ENCODE peak calls at places on chromosomes 1 and 21, in seven cellular contexts. T is astrocyte, G is BJ, R is osteoblast, O is K562, N is NB4, C is fibroblast of mammary gland. W is an unnamed sample.

GRCh38 chr1:34378968-34379729 is 202.4 kb downstream of the C1orf94 start:
- DNase-seq in O (peak; percentile 82), R (no peak), N (no peak), T (peak; percentile 41), C (peak; percentile 16), G (no peak), W (no peak)

GRCh38 chr1:4081806-4082645 is 182.0 kb upstream of the C1orf174 start:
- DNase-seq in R (peak; percentile 74), N (no peak), O (no peak), G (no peak), T (no peak), C (no peak), W (no peak)

GRCh38 chr21:29413683-29414082 is 115.0 kb downstream of the BACH1 start:
- DNase-seq in T (no peak), N (no peak), C (no peak), G (no peak), R (no peak), O (no peak), W (no peak)

GRCh38 chr1:151612506-151613274 is 840 bp downstream of the SNX27 start:
- DNase-seq in T (peak; percentile 14), C (peak; percentile 22), O (peak; percentile 40), R (peak; percentile 82), G (no peak), N (peak; percentile 64), W (no peak)

GRCh38 chr1:201376464-201377374 is 761 bp downstream of the TNNT2 start:
- DNase-seq in T (peak; percentile 16), N (peak; percentile 36), G (peak; percentile 2), R (peak; percentile 94), C (peak; percentile 33), O (peak; percentile 67), W (no peak)

GRCh38 chr1:54480201-54480848 is 67.7 kb upstream of the ACOT11 start:
- DNase-seq in C (no peak), R (peak; percentile 22), N (peak; percentile 67), O (peak; percentile 62), T (no peak), G (no peak), W (no peak)

GRCh38 chr1:247054992-247055415 is 23.6 kb downstream of the ZNF670 start:
- DNase-seq in C (peak; percentile 70), N (no peak), T (peak; percentile 57), G (no peak), O (peak; percentile 76), R (no peak), W (no peak)

GRCh38 chr21:29238967-29239289 is 59.8 kb upstream of the BACH1 start:
- DNase-seq in T (peak; percentile 73), N (no peak), G (no peak), R (no peak), C (peak; percentile 75), O (peak; percentile 64), W (no peak)

GRCh38 chr1:102851616-102852015 is 256.7 kb downstream of the COL11A1 start:
- DNase-seq in C (no peak), G (no peak), N (no peak), O (no peak), R (no peak), T (no peak), W (no peak)

GRCh38 chr1:66696771-66697170 is 55.5 kb upstream of the DYNLT5 start:
- DNase-seq in N (no peak), O (no peak), C (no peak), G (no peak), T (no peak), R (no peak), W (no peak)

GRCh38 chr21:42088148-42088547 is 17.0 kb downstream of the UMODL1 start:
- DNase-seq in O (no peak), C (no peak), G (no peak), N (no peak), R (no peak), T (no peak), W (no peak)
- H3K4me3 ChIP-seq in O (no peak overlapping the region), C (no peak overlapping the region), G (no peak overlapping the region), N (no peak overlapping the region), R (no peak overlapping the region), T (no peak overlapping the region), W (no peak overlapping the region)

GRCh38 chr1:74356493-74356892 is 121.3 kb downstream of the TNNI3K start:
- DNase-seq in T (peak; percentile 19), G (no peak), C (no peak), R (no peak), O (no peak), N (no peak), W (no peak)
- TF ChIP-seq CTCF in T (no peak), G (no peak), C (no peak), R (no peak), O (no peak), N (no peak), W (no peak)

DNA sequence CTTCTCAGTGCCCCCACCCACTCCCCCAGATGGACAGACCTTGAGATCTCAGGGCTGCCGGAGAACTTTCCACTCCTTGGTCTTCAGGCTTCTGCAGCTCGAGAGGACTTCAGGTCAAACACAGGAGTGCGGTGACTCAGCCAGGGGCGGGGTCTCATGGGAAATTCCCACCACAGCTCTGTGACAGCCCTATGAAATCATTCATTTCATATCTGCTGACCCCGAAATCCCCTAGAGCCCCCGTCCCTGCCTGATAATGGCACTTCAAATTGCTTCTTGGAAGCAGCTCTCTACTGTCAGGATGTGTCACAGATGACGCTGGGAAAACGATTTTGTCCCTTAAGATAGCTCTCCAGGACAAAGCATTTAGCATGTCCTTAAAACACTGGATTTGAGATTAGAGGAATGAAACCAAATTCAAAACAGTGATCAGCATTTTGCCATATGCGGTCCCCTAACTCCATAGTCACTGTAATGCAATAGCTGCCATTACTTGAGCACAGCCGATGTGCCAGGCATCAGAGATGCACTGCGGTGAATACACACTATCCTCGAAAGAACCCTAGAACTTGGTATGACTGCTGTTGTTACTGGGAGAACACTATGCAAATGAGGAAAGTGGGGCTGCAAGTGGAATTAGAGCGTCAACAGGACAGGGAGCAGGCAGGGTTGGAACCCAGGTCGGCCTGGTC is at the start of gene TNFRSF9:
- DNase-seq in G (no peak), O (peak; percentile 75), C (peak; percentile 60), N (peak; percentile 72), T (peak; percentile 61), R (no peak), W (no peak)
- H3K4me3 ChIP-seq in G (no peak within 1 kb of the TSS), O (no peak within 1 kb of the TSS), C (no peak within 1 kb of the TSS), N (no peak within 1 kb of the TSS), T (no peak within 1 kb of the TSS), R (no peak within 1 kb of the TSS), W (no peak within 1 kb of the TSS)

DNA sequence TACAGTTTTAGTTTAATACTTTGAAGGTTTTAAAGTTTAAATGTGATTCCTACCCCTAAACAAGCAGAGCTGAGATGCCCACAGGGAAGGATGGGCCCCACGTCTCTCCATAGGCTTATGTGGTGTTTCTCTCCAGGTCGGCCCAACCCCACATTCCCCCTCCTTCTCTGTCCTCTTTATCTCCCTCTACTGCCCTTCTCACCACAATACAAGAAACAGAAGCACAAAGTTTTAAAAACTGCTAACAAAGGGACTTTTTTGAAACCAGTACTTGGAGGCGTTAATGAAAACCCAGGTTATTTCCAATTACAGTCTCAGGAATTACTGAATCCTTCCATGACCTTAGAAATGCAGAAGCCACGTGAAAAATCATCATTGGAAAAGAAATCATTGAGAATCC is 324.0 kb downstream of the NTNG1 start:
- DNase-seq in O (no peak), R (no peak), G (no peak), T (no peak), N (no peak), C (no peak), W (no peak)
- TF ChIP-seq CTCF in O (no peak), R (no peak), G (no peak), T (no peak), N (no peak), C (no peak), W (no peak)